ENCODE peak calls at places on chromosomes 7 and 10, in four cellular contexts. B is heart right ventricle, U is COLO829, E is RWPE1. L is an unnamed sample.
A peak's percentile ranks its signal among the peaks of the same experiment; 100 is the strongest.

GRCh38 chr7:148262721-148263229 is 327.8 kb upstream of the C7orf33 start:
- DNase-seq in U (peak; percentile 50), E (peak; percentile 37), B (peak; percentile 66), L (peak; percentile 73)

GRCh38 chr7:577971-578370 is 58.3 kb upstream of the PDGFA start:
- DNase-seq in B (no peak), E (no peak), U (no peak), L (no peak)

GRCh38 chr7:82288769-82289535 is 154.6 kb downstream of the CACNA2D1 start:
- DNase-seq in U (no peak), B (no peak), E (no peak), L (no peak)

GRCh38 chr7:115208710-115209540 is 287.0 kb downstream of the MDFIC start:
- DNase-seq in E (no peak), U (no peak), B (no peak), L (no peak)

GRCh38 chr7:17099083-17099973 is 199.1 kb upstream of the AHR start:
- DNase-seq in E (peak; percentile 91), B (peak; percentile 8), U (no peak), L (peak; percentile 78)

GRCh38 chr7:112510032-112510742 is 29.4 kb downstream of the LSMEM1 start:
- DNase-seq in E (no peak), B (no peak), U (no peak), L (no peak)

GRCh38 chr10:6200588-6201510 is 1.9 kb upstream of the PFKFB3 start:
- DNase-seq in B (peak; percentile 55), U (no peak), E (no peak), L (no peak)

GRCh38 chr10:105952153-105952552 is 1212.4 kb downstream of the SORCS1 start:
- DNase-seq in U (no peak), B (no peak), E (peak; percentile 51), L (no peak)

GRCh38 chr10:133379152-133379800 is at the start of gene PAOX:
- DNase-seq in E (peak; percentile 69), B (peak; percentile 82), U (peak; percentile 22), L (peak; percentile 56)

GRCh38 chr10:114031113-114031512 is 12.6 kb upstream of the ADRB1 start:
- DNase-seq in E (no peak), B (no peak), U (no peak), L (no peak)

GRCh38 chr7:144497296-144497695 is 93.8 kb upstream of the NOBOX start:
- DNase-seq in U (no peak), B (no peak), E (no peak), L (no peak)

GRCh38 chr10:24444337-24444736 is 235.4 kb downstream of the KIAA1217 start:
- DNase-seq in B (no peak), U (no peak), E (peak; percentile 22), L (no peak)

GRCh38 chr7:105097619-105098018 is 83.6 kb downstream of the KMT2E start:
- DNase-seq in U (peak; percentile 93), B (no peak), E (peak; percentile 83), L (no peak)